ENCODE peak calls at places on chromosome 19, in eight cellular contexts. J is CD8-positive, alpha-beta memory T cell; M is HL-60; P is IMR-90; B is AG04450; K is tibial artery; Z is RWPE1; X is heart left ventricle. S is an unnamed sample.

GRCh38 chr19:51729781-51730180 is 6.0 kb upstream of the HAS1 start:
- DNase-seq in J (no peak), M (no peak), P (no peak), B (no peak), K (no peak), Z (no peak), X (no peak), S (no peak)

GRCh38 chr19:39502640-39503417 is 4.1 kb downstream of the DLL3 start:
- DNase-seq in J (peak), M (peak), P (peak), B (no peak), K (no peak), Z (peak), X (peak), S (no peak)

GRCh38 chr19:32223595-32224370 is 121.6 kb upstream of the ZNF507 start:
- DNase-seq in J (no peak), M (no peak), P (no peak), B (no peak), K (no peak), Z (no peak), X (no peak), S (no peak)

GRCh38 chr19:3024870-3025515 is 4.1 kb downstream of the TLE2 start:
- DNase-seq in J (no peak), M (no peak), P (no peak), B (no peak), K (no peak), Z (no peak), X (no peak), S (no peak)

GRCh38 chr19:38152461-38153379 is 71.3 kb downstream of the DPF1 start:
- DNase-seq in J (no peak), M (no peak), P (peak), B (no peak), K (no peak), Z (peak), X (no peak), S (no peak)

GRCh38 chr19:3459322-3459881 is 20.9 kb downstream of the SMIM24 start:
- DNase-seq in J (no peak), M (no peak), P (peak), B (peak), K (peak), Z (peak), X (peak), S (peak)

GRCh38 chr19:41321600-41322270 is 11.8 kb downstream of the CCDC97 start:
- DNase-seq in J (no peak), M (no peak), P (peak), B (no peak), K (no peak), Z (no peak), X (peak), S (no peak)

GRCh38 chr19:18588611-18589379 is at the start of gene REX1BD:
- DNase-seq in J (peak), M (peak), P (peak), B (no peak), K (peak), Z (peak), X (peak), S (peak)

GRCh38 chr19:3852614-3853254 is 16.1 kb downstream of the ZFR2 start:
- DNase-seq in J (peak), M (peak), P (peak), B (no peak), K (no peak), Z (peak), X (no peak), S (no peak)

GRCh38 chr19:41193420-41194156 is 569 bp downstream of the CYP2S1 start:
- DNase-seq in J (no peak), M (no peak), P (no peak), B (no peak), K (no peak), Z (no peak), X (peak), S (no peak)

GRCh38 chr19:57305056-57305455 is 15.2 kb upstream of the ZNF543 start:
- DNase-seq in J (no peak), M (no peak), P (no peak), B (no peak), K (no peak), Z (peak), X (no peak), S (no peak)

GRCh38 chr19:10852941-10853340 is 4.7 kb downstream of the C19orf38 start:
- DNase-seq in J (no peak), M (no peak), P (no peak), B (no peak), K (no peak), Z (no peak), X (peak), S (no peak)

GRCh38 chr19:55486971-55487883 is 1.0 kb upstream of the SSC5D start:
- DNase-seq in J (no peak), M (peak), P (peak), B (peak), K (peak), Z (peak), X (peak), S (no peak)

GRCh38 chr19:27736225-27736624 is 1476.7 kb downstream of the UQCRFS1 start:
- DNase-seq in J (no peak), M (no peak), P (no peak), B (no peak), K (no peak), Z (no peak), X (no peak), S (no peak)

GRCh38 chr19:10603873-10604459 is 16.9 kb upstream of the AP1M2 start:
- DNase-seq in J (no peak), M (no peak), P (no peak), B (no peak), K (peak), Z (no peak), X (no peak), S (no peak)

GRCh38 chr19:7488736-7489353 is at the start of gene PEX11G:
- DNase-seq in J (peak), M (no peak), P (peak), B (peak), K (peak), Z (peak), X (peak), S (peak)

GRCh38 chr19:41064974-41065569 is 23.2 kb upstream of the CYP2A13 start:
- DNase-seq in J (no peak), M (no peak), P (peak), B (no peak), K (no peak), Z (peak), X (no peak), S (no peak)

GRCh38 chr19:21586341-21587116 is 81.1 kb downstream of the ZNF429 start:
- DNase-seq in J (no peak), M (no peak), P (no peak), B (no peak), K (no peak), Z (no peak), X (peak), S (no peak)

GRCh38 chr19:38892841-38893240 is 6.6 kb downstream of the SIRT2 start:
- DNase-seq in J (no peak), M (no peak), P (no peak), B (no peak), K (no peak), Z (no peak), X (no peak), S (no peak)

GRCh38 chr19:19642506-19643157 is 825 bp downstream of the GMIP start:
- DNase-seq in J (peak), M (peak), P (no peak), B (no peak), K (no peak), Z (no peak), X (no peak), S (no peak)

GRCh38 chr19:32438751-32439150 is 33.2 kb downstream of the DPY19L3 start:
- DNase-seq in J (no peak), M (no peak), P (no peak), B (no peak), K (no peak), Z (no peak), X (no peak), S (no peak)

GRCh38 chr19:7550987-7551761 is 15.7 kb downstream of the PNPLA6 start:
- DNase-seq in J (no peak), M (no peak), P (peak), B (no peak), K (peak), Z (peak), X (no peak), S (peak)

GRCh38 chr19:29529646-29530548 is 4.1 kb downstream of the VSTM2B start:
- DNase-seq in J (no peak), M (no peak), P (no peak), B (no peak), K (no peak), Z (no peak), X (peak), S (no peak)

DNA sequence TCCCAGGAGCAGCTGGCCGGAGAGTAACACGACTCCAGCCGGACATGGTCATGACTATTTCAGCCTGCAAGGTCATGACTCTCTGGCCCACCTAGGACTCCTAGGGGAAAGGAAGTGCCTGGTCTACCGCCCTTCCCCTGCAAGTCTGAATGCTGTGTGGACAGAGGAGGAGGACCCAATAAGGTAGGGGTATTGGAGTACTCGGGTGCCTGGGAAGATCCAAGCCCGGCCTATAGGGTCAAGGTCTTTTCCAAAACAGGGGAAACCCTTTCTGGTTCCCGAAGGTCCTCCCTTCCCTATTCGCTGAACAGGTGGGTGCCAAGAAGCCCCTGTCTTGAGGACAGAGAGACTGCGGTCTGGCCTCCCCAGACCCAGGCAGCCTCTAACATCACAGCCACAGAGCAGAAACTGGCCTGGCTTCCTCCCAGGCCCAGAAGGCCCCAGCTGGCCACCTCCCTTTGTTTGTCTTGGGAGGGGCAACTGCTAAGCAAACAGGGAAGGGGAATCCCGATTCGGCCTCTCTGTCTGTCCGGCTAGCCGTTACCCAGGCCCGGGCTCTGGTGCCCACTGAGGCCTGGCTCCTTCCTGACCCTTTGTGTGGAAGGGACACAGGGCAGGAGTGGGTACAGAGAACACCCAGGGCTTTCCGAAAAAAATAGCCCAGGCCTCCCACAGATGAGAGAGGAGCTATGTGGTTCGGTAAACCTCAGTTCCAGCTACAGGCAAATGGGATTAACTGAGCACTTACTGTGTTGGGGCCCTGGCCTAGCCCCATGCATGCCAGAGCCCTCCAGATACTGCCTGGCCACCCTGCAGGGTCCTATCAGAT is 5.3 kb upstream of the GRAMD1A start:
- DNase-seq in J (no peak), M (no peak), P (no peak), B (no peak), K (peak), Z (no peak), X (no peak), S (no peak)
- H3K27ac ChIP-seq in J (no peak), M (no peak), P (no peak), B (no peak), K (peak), Z (no peak), X (peak), S (peak)

GRCh38 chr19:13796301-13797057 is 1.2 kb downstream of the ZSWIM4 start:
- DNase-seq in J (no peak), M (no peak), P (peak), B (peak), K (peak), Z (peak), X (peak), S (peak)
- H3K27ac ChIP-seq in J (no peak), M (no peak), P (peak), B (peak), K (peak), Z (peak), X (peak), S (peak)

DNA sequence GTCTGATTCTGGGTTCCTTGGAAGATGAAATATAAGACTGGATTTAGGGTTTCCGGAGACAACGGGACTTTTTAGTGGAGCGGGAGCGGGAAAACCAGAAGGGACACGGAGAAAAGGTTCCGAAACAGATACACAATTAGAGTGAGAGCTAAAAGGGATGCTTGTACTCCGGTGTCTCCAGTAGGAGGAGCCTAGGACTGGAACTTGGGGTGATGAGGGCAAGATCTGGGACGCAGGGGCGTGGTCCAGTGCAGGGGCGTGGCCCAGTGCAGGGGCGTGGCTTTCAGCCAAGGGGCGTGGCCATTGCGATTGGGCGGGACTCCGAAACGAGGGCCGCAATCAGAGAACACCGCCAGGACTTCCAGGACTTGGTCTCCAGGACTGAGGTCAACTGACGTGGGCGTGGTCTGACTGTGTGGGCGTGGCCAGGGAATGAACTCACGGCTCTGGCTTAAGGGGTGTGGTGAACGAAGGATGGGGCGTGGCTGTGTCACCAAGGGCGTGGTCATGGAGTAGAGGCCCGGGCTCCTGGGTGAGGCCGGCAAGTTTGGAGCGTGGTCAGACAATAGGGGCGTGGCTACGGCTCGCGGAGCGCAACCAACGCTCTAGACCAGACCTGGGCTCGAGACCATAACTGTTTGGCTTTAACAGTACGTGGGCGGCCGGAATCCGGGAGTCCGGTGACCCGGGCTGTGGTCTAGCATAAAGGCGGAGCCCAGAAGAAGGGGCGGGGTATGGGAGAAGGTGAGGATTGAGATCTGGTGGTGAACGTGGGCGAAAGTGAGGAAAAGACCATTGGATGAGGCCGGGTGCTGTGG is at the start of gene DKKL1:
- DNase-seq in J (peak), M (no peak), P (peak), B (peak), K (peak), Z (peak), X (peak), S (peak)
- H3K27ac ChIP-seq in J (peak), M (no peak), P (peak), B (peak), K (peak), Z (peak), X (peak), S (peak)

GRCh38 chr19:12098040-12098439 is 33.5 kb downstream of the ZNF844 start:
- DNase-seq in J (no peak), M (peak), P (no peak), B (no peak), K (no peak), Z (no peak), X (no peak), S (no peak)

GRCh38 chr19:12093777-12094176 is 29.2 kb downstream of the ZNF844 start:
- DNase-seq in J (no peak), M (no peak), P (no peak), B (no peak), K (no peak), Z (no peak), X (no peak), S (no peak)

GRCh38 chr19:12090807-12091206 is 26.3 kb downstream of the ZNF844 start:
- DNase-seq in J (peak), M (no peak), P (peak), B (peak), K (peak), Z (no peak), X (peak), S (peak)

GRCh38 chr19:12095111-12095790 is 30.7 kb downstream of the ZNF844 start:
- DNase-seq in J (no peak), M (no peak), P (peak), B (peak), K (no peak), Z (no peak), X (no peak), S (no peak)

DNA sequence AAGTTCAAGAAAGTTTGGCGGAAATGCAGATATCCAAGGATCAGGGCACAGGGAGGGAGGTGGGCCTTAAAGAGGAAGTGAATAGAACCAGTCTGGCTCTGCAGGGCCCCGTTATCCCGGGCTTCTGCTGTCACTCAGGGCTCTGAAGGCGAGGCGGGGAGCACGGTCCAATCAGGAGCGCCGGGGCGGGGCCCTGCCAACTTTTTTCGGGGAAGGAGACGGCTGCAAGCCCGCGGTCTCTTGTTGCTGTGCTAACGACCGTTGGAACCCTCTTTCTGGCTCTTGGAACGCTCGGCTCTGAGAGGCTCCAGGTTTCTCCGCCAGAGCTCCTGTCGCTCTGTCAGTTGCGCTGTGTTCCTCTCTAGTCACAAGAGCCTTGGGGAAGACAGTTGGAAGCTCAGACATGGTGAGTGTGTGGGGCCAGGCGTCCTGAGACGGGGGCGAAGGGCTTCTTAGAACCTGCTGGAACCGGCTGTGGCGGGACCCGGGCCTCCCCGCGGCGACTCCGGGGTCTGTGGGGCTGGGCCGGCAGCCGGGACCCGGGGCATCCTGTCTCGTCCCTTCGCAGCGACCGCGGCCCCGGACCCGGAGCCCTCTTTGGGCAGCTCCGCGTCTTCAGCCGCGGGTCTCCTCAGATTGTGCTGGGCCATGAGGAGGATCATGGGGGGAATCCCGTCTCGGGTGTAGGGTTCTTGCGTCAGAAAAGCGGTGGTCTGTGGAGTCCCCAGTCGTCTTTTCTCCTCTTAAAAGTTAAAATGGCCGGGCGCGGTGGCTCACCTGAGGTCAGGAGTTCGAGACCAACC is 27.7 kb downstream of the ZNF844 start:
- DNase-seq in J (peak), M (peak), P (peak), B (peak), K (peak), Z (peak), X (peak), S (peak)
- H3K27ac ChIP-seq in J (peak), M (peak), P (peak), B (peak), K (peak), Z (no peak), X (peak), S (peak)

S was measured in breast epithelium.